ENCODE peak calls at places on chromosomes 11 and 22, in ten cellular contexts. F, E, Q, V, B, U, G, A, S and J are unnamed samples.

GRCh38 chr11:114400974-114401223 is 433 bp downstream of the RBM7 start:
- DNase-seq in F (no peak), E (no peak), Q (no peak), V (no peak), B (no peak), U (no peak), G (no peak), A (no peak), S (no peak), J (no peak)

GRCh38 chr11:92480519-92480918 is 255.9 kb downstream of the FAT3 start:
- DNase-seq in F (no peak), E (no peak), Q (no peak), V (no peak), B (no peak), U (no peak), G (no peak), A (no peak), S (no peak), J (no peak)

GRCh38 chr22:28978158-28978557 is 83.5 kb downstream of the C22orf31 start:
- DNase-seq in F (no peak), E (peak; percentile 19), Q (no peak), V (no peak), B (peak; percentile 79), U (peak; percentile 35), G (peak; percentile 44), A (no peak), S (no peak), J (no peak)

GRCh38 chr22:43432883-43433415 is 21.1 kb downstream of the MPPED1 start:
- DNase-seq in F (peak; percentile 37), E (no peak), Q (no peak), V (no peak), B (peak; percentile 34), U (no peak), G (no peak), A (no peak), S (no peak), J (no peak)

GRCh38 chr11:100918551-100919500 is 210.8 kb downstream of the PGR start:
- DNase-seq in F (no peak), E (no peak), Q (peak; percentile 64), V (no peak), B (no peak), U (no peak), G (no peak), A (peak; percentile 5), S (no peak), J (no peak)

GRCh38 chr22:46049726-46050450 is 72.9 kb upstream of the WNT7B start:
- DNase-seq in F (peak; percentile 59), E (no peak), Q (no peak), V (no peak), B (peak; percentile 66), U (peak; percentile 17), G (no peak), A (no peak), S (no peak), J (no peak)

GRCh38 chr11:60978546-60979380 is 7.3 kb downstream of the CD6 start:
- DNase-seq in F (no peak), E (no peak), Q (no peak), V (no peak), B (no peak), U (no peak), G (no peak), A (no peak), S (no peak), J (no peak)

GRCh38 chr11:104164028-104164520 is at the start of gene PDGFD:
- DNase-seq in F (peak; percentile 83), E (peak; percentile 91), Q (no peak), V (peak; percentile 12), B (peak; percentile 85), U (peak; percentile 73), G (peak; percentile 80), A (peak; percentile 37), S (no peak), J (peak; percentile 58)

GRCh38 chr11:57214494-57214893 is 22.6 kb downstream of the APLNR start:
- DNase-seq in F (no peak), E (peak; percentile 35), Q (no peak), V (no peak), B (no peak), U (no peak), G (no peak), A (peak; percentile 11), S (no peak), J (no peak)

GRCh38 chr11:11252403-11252802 is 100.6 kb downstream of the CSNK2A3 start:
- DNase-seq in F (no peak), E (no peak), Q (peak; percentile 46), V (no peak), B (no peak), U (no peak), G (no peak), A (no peak), S (no peak), J (no peak)

GRCh38 chr11:102791271-102792036 is 6.5 kb downstream of the MMP1 start:
- DNase-seq in F (no peak), E (peak; percentile 11), Q (no peak), V (no peak), B (no peak), U (no peak), G (no peak), A (no peak), S (no peak), J (no peak)

GRCh38 chr22:40422558-40423245 is 52.3 kb downstream of the SGSM3 start:
- DNase-seq in F (no peak), E (no peak), Q (no peak), V (no peak), B (peak; percentile 56), U (no peak), G (no peak), A (no peak), S (no peak), J (no peak)

GRCh38 chr11:113488931-113489351 is 13.7 kb upstream of the DRD2 start:
- DNase-seq in F (no peak), E (no peak), Q (no peak), V (no peak), B (no peak), U (no peak), G (no peak), A (no peak), S (no peak), J (no peak)

GRCh38 chr11:45473491-45473890 is 187.3 kb upstream of the SYT13 start:
- DNase-seq in F (no peak), E (no peak), Q (no peak), V (no peak), B (no peak), U (no peak), G (no peak), A (no peak), S (no peak), J (no peak)

GRCh38 chr22:38104084-38104483 is 6.4 kb downstream of the BAIAP2L2 start:
- DNase-seq in F (no peak), E (peak; percentile 44), Q (no peak), V (no peak), B (no peak), U (no peak), G (peak; percentile 2), A (no peak), S (no peak), J (peak; percentile 83)

GRCh38 chr22:31343235-31344191 is 2.6 kb downstream of the PATZ1 start:
- DNase-seq in F (peak; percentile 94), E (peak; percentile 69), Q (no peak), V (no peak), B (no peak), U (peak; percentile 46), G (peak; percentile 53), A (no peak), S (no peak), J (no peak)

GRCh38 chr11:70467196-70468085 is 69.1 kb downstream of the CTTN start:
- DNase-seq in F (no peak), E (peak; percentile 77), Q (peak; percentile 92), V (no peak), B (peak; percentile 86), U (peak; percentile 63), G (peak; percentile 74), A (no peak), S (no peak), J (peak; percentile 91)

GRCh38 chr11:119585038-119585666 is 143.8 kb downstream of the NECTIN1 start:
- DNase-seq in F (peak; percentile 85), E (peak; percentile 45), Q (peak; percentile 6), V (no peak), B (no peak), U (no peak), G (peak; percentile 35), A (no peak), S (no peak), J (no peak)

GRCh38 chr11:113632981-113633380 is 73.1 kb downstream of the TMPRSS5 start:
- DNase-seq in F (peak; percentile 84), E (no peak), Q (no peak), V (no peak), B (no peak), U (no peak), G (no peak), A (no peak), S (no peak), J (no peak)

GRCh38 chr11:119560291-119560690 is 137.3 kb upstream of the THY1 start:
- DNase-seq in F (no peak), E (no peak), Q (no peak), V (no peak), B (no peak), U (no peak), G (no peak), A (no peak), S (no peak), J (no peak)

GRCh38 chr11:117238221-117238620 is 5.8 kb downstream of the RNF214 start:
- DNase-seq in F (no peak), E (no peak), Q (no peak), V (no peak), B (no peak), U (no peak), G (no peak), A (no peak), S (no peak), J (no peak)

GRCh38 chr22:44645083-44645482 is 56.9 kb upstream of the PRR5 start:
- DNase-seq in F (no peak), E (no peak), Q (no peak), V (no peak), B (no peak), U (no peak), G (no peak), A (no peak), S (no peak), J (peak; percentile 48)

GRCh38 chr22:40487663-40488249 is 117.4 kb downstream of the SGSM3 start:
- DNase-seq in F (no peak), E (no peak), Q (peak; percentile 37), V (no peak), B (no peak), U (no peak), G (no peak), A (no peak), S (no peak), J (peak; percentile 43)

GRCh38 chr11:15941206-15941770 is 415.1 kb downstream of the SOX6 start:
- DNase-seq in F (no peak), E (peak; percentile 6), Q (no peak), V (no peak), B (peak; percentile 83), U (no peak), G (peak; percentile 66), A (peak; percentile 14), S (no peak), J (peak; percentile 80)

GRCh38 chr11:11313426-11313825 is 39.6 kb downstream of the CSNK2A3 start:
- DNase-seq in F (no peak), E (no peak), Q (no peak), V (no peak), B (no peak), U (no peak), G (no peak), A (peak; percentile 11), S (no peak), J (no peak)

GRCh38 chr22:30036656-30037055 is 43.6 kb upstream of the HORMAD2 start:
- DNase-seq in F (no peak), E (no peak), Q (no peak), V (no peak), B (no peak), U (no peak), G (no peak), A (no peak), S (no peak), J (no peak)

GRCh38 chr11:102139081-102139498 is 28.8 kb downstream of the YAP1 start:
- DNase-seq in F (no peak), E (peak; percentile 69), Q (no peak), V (no peak), B (no peak), U (no peak), G (no peak), A (no peak), S (no peak), J (no peak)

GRCh38 chr11:19352736-19353110 is 112.0 kb upstream of the E2F8 start:
- DNase-seq in F (no peak), E (no peak), Q (peak; percentile 42), V (no peak), B (no peak), U (no peak), G (no peak), A (no peak), S (no peak), J (no peak)